ENCODE peak calls at places on chromosomes 4 and X, in four cellular contexts. E is OCI-LY7, Z is T-helper 2 cell, D is Ammon's horn. U is an unnamed sample.

GRCh38 chrX:110667706-110668105 is 127.9 kb downstream of the CHRDL1 start:
- DNase-seq in E (no peak), Z (no peak), D (no peak), U (no peak)

GRCh38 chr4:137960371-137961050 is 281.6 kb downstream of the SLC7A11 start:
- DNase-seq in E (no peak), Z (no peak), D (peak; percentile 11), U (no peak)

GRCh38 chrX:10529344-10529743 is 91.0 kb downstream of the MID1 start:
- DNase-seq in E (no peak), Z (no peak), D (no peak), U (no peak)

GRCh38 chr4:7622371-7622770 is 187.6 kb upstream of the PSAPL1 start:
- DNase-seq in E (no peak), Z (no peak), D (no peak), U (no peak)

GRCh38 chr4:188728359-188728758 is 589.1 kb downstream of the TRIML1 start:
- DNase-seq in E (no peak), Z (no peak), D (no peak), U (no peak)

GRCh38 chrX:12825801-12826200 is 34.6 kb downstream of the PRPS2 start:
- DNase-seq in E (no peak), Z (no peak), D (no peak), U (no peak)

GRCh38 chr4:7241587-7242125 is 49.3 kb downstream of the SORCS2 start:
- DNase-seq in E (no peak), Z (no peak), D (no peak), U (no peak)

GRCh38 chr4:140839888-140840790 is 84.0 kb upstream of the TBC1D9 start:
- DNase-seq in E (no peak), Z (no peak), D (no peak), U (no peak)

GRCh38 chr4:18847276-18847890 is 825.8 kb upstream of the LCORL start:
- DNase-seq in E (no peak), Z (no peak), D (no peak), U (no peak)

GRCh38 chr4:29829067-29829466 is 891.1 kb upstream of the PCDH7 start:
- DNase-seq in E (no peak), Z (no peak), D (no peak), U (no peak)

GRCh38 chr4:173493041-173493440 is 37.0 kb downstream of the HAND2 start:
- DNase-seq in E (no peak), Z (no peak), D (no peak), U (no peak)